ENCODE peak calls at places on chromosomes 3 and 15, in ten cellular contexts. Q is fibroblast of lung; N is SK-N-SH; X is CD8-positive, alpha-beta memory T cell; G is CD4-positive, alpha-beta memory T cell; I is lung; J is lower lobe of right lung; W is upper lobe of left lung; A is PC-9; C is dorsolateral prefrontal cortex. M is an unnamed sample.

GRCh38 chr15:89115547-89115946 is 27.3 kb downstream of the ABHD2 start:
- DNase-seq in G (no peak), W (peak; percentile 74), A (peak; percentile 93), Q (no peak), C (no peak), J (no peak), N (no peak), I (no peak), X (no peak), M (no peak)

GRCh38 chr3:125231895-125232294 is 19.3 kb upstream of the SLC12A8 start:
- DNase-seq in X (no peak), N (no peak), W (no peak), I (no peak), A (peak; percentile 88), G (no peak), C (no peak), J (no peak), Q (peak; percentile 74), M (no peak)

GRCh38 chr3:171600030-171600429 is 139.8 kb upstream of the TNIK start:
- DNase-seq in I (no peak), X (no peak), A (no peak), W (no peak), N (no peak), Q (no peak), J (no peak), C (no peak), G (no peak), M (no peak)

GRCh38 chr3:45795509-45795881 is 841 bp downstream of the SLC6A20 start:
- DNase-seq in N (no peak), J (no peak), A (no peak), W (no peak), I (no peak), Q (peak; percentile 33), X (no peak), G (peak; percentile 21), C (no peak), M (no peak)

GRCh38 chr15:27850961-27851636 is 248.0 kb downstream of the OCA2 start:
- DNase-seq in Q (no peak), A (no peak), I (no peak), W (no peak), G (no peak), N (no peak), C (no peak), J (no peak), X (no peak), M (no peak)

GRCh38 chr15:47885921-47886320 is 168.6 kb downstream of the SEMA6D start:
- DNase-seq in W (no peak), N (no peak), I (no peak), Q (peak; percentile 79), X (no peak), A (no peak), J (no peak), C (no peak), G (no peak), M (no peak)

GRCh38 chr3:186989429-186989828 is 59.1 kb downstream of the ST6GAL1 start:
- DNase-seq in A (no peak), Q (no peak), I (no peak), C (no peak), X (no peak), G (no peak), J (no peak), W (no peak), N (no peak), M (no peak)

GRCh38 chr3:61730058-61730457 is 168.7 kb downstream of the PTPRG start:
- DNase-seq in J (no peak), A (no peak), N (no peak), W (no peak), I (no peak), G (no peak), Q (no peak), C (no peak), X (no peak), M (no peak)

GRCh38 chr3:42351221-42351620 is 59.2 kb downstream of the LYZL4 start:
- DNase-seq in G (no peak), Q (no peak), A (no peak), I (no peak), C (no peak), W (no peak), J (no peak), N (no peak), X (no peak), M (no peak)

GRCh38 chr3:53750253-53751210 is 95.7 kb downstream of the CHDH start:
- DNase-seq in I (no peak), X (no peak), C (no peak), W (no peak), Q (no peak), A (no peak), G (peak; percentile 3), J (no peak), N (no peak), M (no peak)

GRCh38 chr3:127172670-127173515 is 20.0 kb upstream of the PRR23E start:
- DNase-seq in Q (peak; percentile 58), X (no peak), A (no peak), W (peak; percentile 16), N (peak; percentile 92), J (no peak), I (no peak), G (no peak), C (no peak), M (no peak)

DNA sequence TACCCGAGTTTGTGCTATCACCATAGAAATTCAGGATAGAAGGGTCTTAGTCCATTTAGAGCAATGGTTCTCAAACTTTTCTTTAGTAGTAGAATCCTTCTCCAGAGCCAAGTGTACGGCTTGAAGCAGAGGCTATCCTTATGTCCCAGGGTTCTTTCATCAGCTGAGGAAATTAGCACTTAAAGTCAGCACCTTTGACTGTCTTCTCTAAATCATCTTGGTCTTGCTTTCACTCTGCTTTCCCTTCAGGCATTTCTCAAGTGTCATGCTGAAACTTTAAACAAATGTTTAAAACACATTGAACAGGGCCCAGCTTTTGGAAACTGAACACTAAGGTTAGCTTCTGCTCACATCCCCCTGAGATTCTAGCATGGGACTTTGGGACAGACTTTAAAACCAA is 78.2 kb downstream of the TM4SF4 start:
- DNase-seq in N (no peak), G (no peak), J (no peak), C (no peak), X (no peak), A (no peak), I (no peak), Q (no peak), W (no peak), M (no peak)
- H3K27ac ChIP-seq in N (peak overlapping the region; percentile 92), G (no peak overlapping the region), J (no peak overlapping the region), C (no peak overlapping the region), X (no peak overlapping the region), A (no peak overlapping the region), I (no peak overlapping the region), Q (no peak overlapping the region), W (no peak overlapping the region), M (no peak overlapping the region)

GRCh38 chr3:120284702-120285507 is at the start of gene GPR156:
- DNase-seq in Q (no peak), I (no peak), J (no peak), C (no peak), X (no peak), G (no peak), N (peak; percentile 84), A (no peak), W (no peak), M (no peak)
- H3K4me3 ChIP-seq in Q (peak within 1 kb of the TSS; percentile 66), I (peak within 1 kb of the TSS; percentile 27), J (peak within 1 kb of the TSS; percentile 51), C (peak within 1 kb of the TSS; percentile 42), X (no peak within 1 kb of the TSS), G (no peak within 1 kb of the TSS), N (peak within 1 kb of the TSS; percentile 47), A (peak within 1 kb of the TSS; percentile 84), W (peak within 1 kb of the TSS; percentile 46), M (no peak within 1 kb of the TSS)

GRCh38 chr3:146156801-146157310 is 4.1 kb downstream of the PLOD2 start:
- DNase-seq in W (no peak), C (no peak), Q (no peak), A (no peak), I (no peak), N (no peak), G (no peak), X (no peak), J (no peak), M (no peak)

GRCh38 chr3:146156060-146156459 is 4.9 kb downstream of the PLOD2 start:
- DNase-seq in C (no peak), W (no peak), I (no peak), G (no peak), X (no peak), J (no peak), N (no peak), Q (no peak), A (no peak), M (no peak)

GRCh38 chr3:146159616-146160232 is 1.3 kb downstream of the PLOD2 start:
- DNase-seq in N (no peak), J (no peak), X (no peak), I (no peak), W (no peak), A (no peak), G (no peak), Q (no peak), C (no peak), M (no peak)

GRCh38 chr3:146159037-146159436 is 1.9 kb downstream of the PLOD2 start:
- DNase-seq in Q (no peak), A (no peak), J (no peak), I (no peak), C (no peak), N (no peak), X (no peak), W (no peak), G (no peak), M (no peak)

DNA sequence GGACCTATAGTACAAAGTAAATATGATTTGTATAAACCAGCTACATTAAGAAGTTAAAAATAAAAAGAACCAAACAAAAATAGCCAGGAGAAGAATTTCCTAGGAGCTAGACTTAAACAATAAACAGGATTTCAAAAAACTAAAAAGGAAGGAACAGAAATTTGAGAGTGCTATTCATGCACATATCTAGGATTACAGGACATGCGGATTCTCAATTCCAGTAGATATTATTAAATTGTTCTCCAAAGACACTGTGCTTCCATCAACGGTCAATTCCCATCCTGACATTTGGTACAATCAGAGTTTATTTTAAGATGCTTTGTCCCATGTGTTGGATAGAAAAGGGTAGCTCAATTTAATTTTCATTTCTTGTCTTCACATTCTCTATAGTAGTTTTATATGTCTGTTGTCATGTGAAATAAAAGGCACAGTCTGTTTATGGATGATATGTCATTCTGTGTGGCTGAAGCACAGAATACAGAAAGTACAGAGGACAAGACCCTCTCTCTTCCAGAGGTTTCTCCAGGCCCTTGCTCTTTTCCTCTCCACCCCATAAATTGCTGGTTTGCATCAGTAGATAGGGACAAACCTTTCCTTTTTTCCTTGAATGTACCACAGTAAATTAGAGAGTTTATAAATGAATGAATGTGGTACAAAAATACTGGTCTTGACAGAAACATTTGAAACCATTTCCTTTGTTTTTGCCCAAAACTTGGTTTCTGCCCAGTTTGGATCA is 3.5 kb downstream of the PLOD2 start:
- DNase-seq in J (no peak), Q (no peak), I (no peak), C (no peak), A (no peak), G (no peak), X (no peak), W (no peak), N (no peak), M (no peak)
- H3K27ac ChIP-seq in J (peak overlapping the region; percentile 38), Q (no peak overlapping the region), I (no peak overlapping the region), C (peak overlapping the region; percentile 43), A (no peak overlapping the region), G (no peak overlapping the region), X (peak overlapping the region; percentile 7), W (peak overlapping the region; percentile 42), N (no peak overlapping the region), M (no peak overlapping the region)

GRCh38 chr3:46811615-46812236 is 51.5 kb downstream of the MYL3 start:
- DNase-seq in I (no peak), X (no peak), W (peak; percentile 32), Q (no peak), J (peak; percentile 49), G (no peak), C (no peak), A (no peak), N (peak; percentile 37), M (no peak)
- H3K4me3 ChIP-seq in I (no peak overlapping the region), X (no peak overlapping the region), W (peak overlapping the region; percentile 40), Q (no peak overlapping the region), J (peak overlapping the region; percentile 52), G (peak overlapping the region; percentile 28), C (peak overlapping the region; percentile 30), A (no peak overlapping the region), N (no peak overlapping the region), M (no peak overlapping the region)

M was measured in HL-60.